ENCODE peak calls at places on chromosomes 16 and 17, in five cellular contexts. E is AG08395, L is H7, B is endothelial cell, P is uterus. Z is an unnamed sample.

GRCh38 chr16:74560912-74561311 is 46.0 kb downstream of the GLG1 start:
- DNase-seq in E (no peak), L (no peak), B (no peak), P (no peak), Z (no peak)

GRCh38 chr17:44914148-44914547 is 1.2 kb downstream of the GFAP start:
- DNase-seq in E (no peak), L (no peak), B (no peak), P (no peak), Z (no peak)

GRCh38 chr16:52494145-52494544 is 52.8 kb downstream of the TOX3 start:
- DNase-seq in E (no peak), L (no peak), B (no peak), P (no peak), Z (no peak)

GRCh38 chr16:48366165-48367093 is 18.8 kb downstream of the SIAH1 start:
- DNase-seq in E (peak), L (peak), B (peak), P (peak), Z (no peak)

GRCh38 chr17:27780441-27781404 is 19.6 kb downstream of the NOS2 start:
- DNase-seq in E (no peak), L (no peak), B (no peak), P (no peak), Z (no peak)

GRCh38 chr17:74760404-74761105 is 12.1 kb downstream of the NHERF1 start:
- DNase-seq in E (no peak), L (peak), B (no peak), P (no peak), Z (no peak)

GRCh38 chr17:42282478-42283080 is 5.7 kb upstream of the STAT5A start:
- DNase-seq in E (no peak), L (peak), B (no peak), P (no peak), Z (no peak)

GRCh38 chr16:67954421-67955196 is 10.7 kb upstream of the LCAT start:
- DNase-seq in E (no peak), L (no peak), B (no peak), P (no peak), Z (no peak)

GRCh38 chr17:28725660-28726395 is at the start of gene TLCD1:
- DNase-seq in E (peak), L (peak), B (peak), P (no peak), Z (peak)